ENCODE peak calls at places on chromosomes 6 and 20, in six cellular contexts. L, X, Q, E, I and N are unnamed samples. For H3K4me1, the result is how much of the 10 kb centered on the place peaks cover.

GRCh38 chr6:50840814-50841192 is 22.1 kb downstream of the TFAP2B start:
- DNase-seq in L (no peak), X (no peak), Q (peak), E (no peak), I (no peak), N (no peak)

GRCh38 chr20:20547221-20547875 is 165.1 kb downstream of the RALGAPA2 start:
- DNase-seq in L (no peak), X (no peak), Q (no peak), E (peak), I (peak), N (peak)

GRCh38 chr6:17431581-17431980 is 38.2 kb downstream of the CAP2 start:
- DNase-seq in L (no peak), X (peak), Q (no peak), E (no peak), I (no peak), N (peak)

GRCh38 chr6:137834508-137834907 is 32.6 kb upstream of the TNFAIP3 start:
- DNase-seq in L (no peak), X (no peak), Q (no peak), E (no peak), I (no peak), N (no peak)

GRCh38 chr6:50834929-50835328 is 16.3 kb downstream of the TFAP2B start:
- DNase-seq in L (no peak), X (no peak), Q (no peak), E (no peak), I (no peak), N (no peak)

GRCh38 chr6:113994934-113995342 is 24.0 kb upstream of the HDAC2 start:
- DNase-seq in L (peak), X (peak), Q (peak), E (peak), I (peak), N (peak)

GRCh38 chr6:4486543-4487319 is 289.5 kb upstream of the CDYL start:
- DNase-seq in L (no peak), X (peak), Q (no peak), E (peak), I (no peak), N (no peak)

GRCh38 chr6:55776131-55776530 is 99.3 kb downstream of the BMP5 start:
- DNase-seq in L (no peak), X (no peak), Q (no peak), E (peak), I (no peak), N (no peak)

GRCh38 chr6:1404713-1405098 is 15.3 kb downstream of the FOXF2 start:
- DNase-seq in L (no peak), X (no peak), Q (no peak), E (no peak), I (no peak), N (no peak)

GRCh38 chr6:44096615-44097014 is 30.6 kb downstream of the MRPL14 start:
- DNase-seq in L (peak), X (peak), Q (peak), E (peak), I (peak), N (peak)

GRCh38 chr6:160054271-160054670 is 67.3 kb upstream of the SLC22A1 start:
- DNase-seq in L (no peak), X (no peak), Q (no peak), E (no peak), I (no peak), N (no peak)

GRCh38 chr20:47559141-47559540 is 57.5 kb downstream of the NCOA3 start:
- DNase-seq in L (no peak), X (no peak), Q (peak), E (no peak), I (no peak), N (no peak)

GRCh38 chr6:30942338-30943060 is 1.7 kb downstream of the MUCL3 start:
- DNase-seq in L (no peak), X (peak), Q (peak), E (peak), I (peak), N (peak)
- TF ChIP-seq EZH2phosphoT487 in L (no peak), X (no peak), Q (no peak), E (no peak), I (no peak), N (no peak)

GRCh38 chr20:50111120-50111828 is 1.7 kb downstream of the UBE2V1 start:
- DNase-seq in L (no peak), X (no peak), Q (no peak), E (peak), I (peak), N (peak)
- H3K4me1 ChIP-seq in L (under half), X (half or more), Q (under half), E (half or more), I (half or more), N (half or more)

GRCh38 chr20:58718729-58719128 is 26.1 kb downstream of the NPEPL1 start:
- DNase-seq in L (no peak), X (no peak), Q (no peak), E (peak), I (no peak), N (no peak)
- TF ChIP-seq EZH2phosphoT487 in L (no peak), X (no peak), Q (no peak), E (no peak), I (no peak), N (no peak)

GRCh38 chr20:48921883-48922867 is 664 bp downstream of the ARFGEF2 start:
- DNase-seq in L (peak), X (peak), Q (no peak), E (peak), I (peak), N (peak)

GRCh38 chr20:48923149-48923718 is 1.7 kb downstream of the ARFGEF2 start:
- DNase-seq in L (no peak), X (no peak), Q (no peak), E (no peak), I (no peak), N (peak)

GRCh38 chr20:48920527-48921167 is 864 bp upstream of the ARFGEF2 start:
- DNase-seq in L (no peak), X (no peak), Q (no peak), E (no peak), I (no peak), N (no peak)

GRCh38 chr20:48919882-48920526 is 1.5 kb upstream of the ARFGEF2 start:
- DNase-seq in L (peak), X (no peak), Q (no peak), E (peak), I (no peak), N (no peak)

GRCh38 chr20:48921168-48921882 is at the start of gene ARFGEF2:
- DNase-seq in L (peak), X (peak), Q (peak), E (peak), I (peak), N (peak)
- H3K4me1 ChIP-seq in L (under half), X (under half), Q (under half), E (under half), I (under half), N (under half)

GRCh38 chr6:33586108-33586640 is 6.1 kb upstream of the BAK1 start:
- DNase-seq in L (no peak), X (no peak), Q (no peak), E (no peak), I (no peak), N (no peak)

GRCh38 chr6:33583591-33584155 is 3.6 kb upstream of the BAK1 start:
- DNase-seq in L (no peak), X (peak), Q (peak), E (no peak), I (peak), N (peak)

GRCh38 chr6:33587529-33588215 is 7.6 kb upstream of the BAK1 start:
- DNase-seq in L (no peak), X (no peak), Q (no peak), E (no peak), I (no peak), N (no peak)

GRCh38 chr6:33584700-33585402 is 4.8 kb upstream of the BAK1 start:
- DNase-seq in L (no peak), X (no peak), Q (no peak), E (no peak), I (no peak), N (no peak)

GRCh38 chr6:33585403-33586107 is 5.5 kb upstream of the BAK1 start:
- DNase-seq in L (peak), X (peak), Q (peak), E (peak), I (peak), N (peak)
- TF ChIP-seq EZH2phosphoT487 in L (no peak), X (no peak), Q (no peak), E (no peak), I (no peak), N (no peak)